ENCODE peak calls at places on chromosome 16, in eight cellular contexts. One of them, this sample, is unnamed.

GRCh38 chr16:17106243-17106791 is 364.4 kb downstream of the XYLT1 start:
- DNase-seq in CD8-positive, alpha-beta T cell: no peak
- DNase-seq in K562: no peak
- DNase-seq in cardiac fibroblast: no peak
- DNase-seq in PC-9: no peak
- DNase-seq in uterus: no peak
- DNase-seq in HFF-Myc: no peak
- DNase-seq in A549: no peak
- DNase-seq in this sample: no peak

GRCh38 chr16:8776193-8776592 is 21.2 kb downstream of the TMEM186 start:
- DNase-seq in HFF-Myc: no peak
- DNase-seq in cardiac fibroblast: no peak
- DNase-seq in CD8-positive, alpha-beta T cell: no peak
- DNase-seq in uterus: no peak
- DNase-seq in K562: no peak
- DNase-seq in A549: no peak
- DNase-seq in PC-9: peak
- DNase-seq in this sample: no peak

GRCh38 chr16:49712567-49712966 is 143.3 kb downstream of the ZNF423 start:
- DNase-seq in K562: no peak
- DNase-seq in CD8-positive, alpha-beta T cell: no peak
- DNase-seq in HFF-Myc: no peak
- DNase-seq in A549: no peak
- DNase-seq in cardiac fibroblast: no peak
- DNase-seq in PC-9: no peak
- DNase-seq in uterus: no peak
- DNase-seq in this sample: no peak

GRCh38 chr16:67240506-67240905 is 6.8 kb downstream of the FHOD1 start:
- DNase-seq in HFF-Myc: no peak
- DNase-seq in cardiac fibroblast: peak
- DNase-seq in uterus: no peak
- DNase-seq in PC-9: no peak
- DNase-seq in A549: no peak
- DNase-seq in CD8-positive, alpha-beta T cell: no peak
- DNase-seq in K562: no peak
- DNase-seq in this sample: no peak

GRCh38 chr16:88768041-88768876 is 16.8 kb downstream of the PIEZO1 start:
- DNase-seq in uterus: peak
- DNase-seq in A549: no peak
- DNase-seq in K562: peak
- DNase-seq in HFF-Myc: no peak
- DNase-seq in PC-9: no peak
- DNase-seq in CD8-positive, alpha-beta T cell: no peak
- DNase-seq in cardiac fibroblast: peak
- DNase-seq in this sample: no peak

GRCh38 chr16:86946396-86946795 is 368.0 kb downstream of the FOXL1 start:
- DNase-seq in cardiac fibroblast: peak
- DNase-seq in CD8-positive, alpha-beta T cell: no peak
- DNase-seq in A549: peak
- DNase-seq in HFF-Myc: no peak
- DNase-seq in K562: no peak
- DNase-seq in PC-9: no peak
- DNase-seq in uterus: no peak
- DNase-seq in this sample: no peak

GRCh38 chr16:49675417-49675816 is 180.5 kb downstream of the ZNF423 start:
- DNase-seq in K562: no peak
- DNase-seq in A549: no peak
- DNase-seq in HFF-Myc: no peak
- DNase-seq in uterus: no peak
- DNase-seq in CD8-positive, alpha-beta T cell: no peak
- DNase-seq in PC-9: no peak
- DNase-seq in cardiac fibroblast: no peak
- DNase-seq in this sample: no peak

GRCh38 chr16:72023962-72024361 is 15.4 kb downstream of the DHODH start:
- DNase-seq in uterus: no peak
- DNase-seq in HFF-Myc: no peak
- DNase-seq in K562: no peak
- DNase-seq in A549: no peak
- DNase-seq in CD8-positive, alpha-beta T cell: no peak
- DNase-seq in PC-9: no peak
- DNase-seq in cardiac fibroblast: no peak
- DNase-seq in this sample: no peak

GRCh38 chr16:57802635-57803412 is 533 bp upstream of the KIFC3 start:
- DNase-seq in K562: no peak
- DNase-seq in CD8-positive, alpha-beta T cell: no peak
- DNase-seq in cardiac fibroblast: peak
- DNase-seq in PC-9: no peak
- DNase-seq in HFF-Myc: no peak
- DNase-seq in A549: no peak
- DNase-seq in uterus: no peak
- DNase-seq in this sample: no peak

GRCh38 chr16:57801856-57802634 is at the start of gene KIFC3:
- DNase-seq in uterus: peak
- DNase-seq in HFF-Myc: no peak
- DNase-seq in PC-9: peak
- DNase-seq in A549: peak
- DNase-seq in CD8-positive, alpha-beta T cell: peak
- DNase-seq in K562: peak
- DNase-seq in cardiac fibroblast: peak
- DNase-seq in this sample: peak

GRCh38 chr16:57799619-57800212 is 2.6 kb downstream of the KIFC3 start:
- DNase-seq in A549: no peak
- DNase-seq in HFF-Myc: no peak
- DNase-seq in K562: no peak
- DNase-seq in CD8-positive, alpha-beta T cell: no peak
- DNase-seq in cardiac fibroblast: no peak
- DNase-seq in PC-9: no peak
- DNase-seq in uterus: no peak
- DNase-seq in this sample: no peak

GRCh38 chr16:57800213-57801097 is 1.8 kb downstream of the KIFC3 start:
- DNase-seq in CD8-positive, alpha-beta T cell: no peak
- DNase-seq in HFF-Myc: no peak
- DNase-seq in PC-9: no peak
- DNase-seq in uterus: no peak
- DNase-seq in A549: no peak
- DNase-seq in K562: peak
- DNase-seq in cardiac fibroblast: no peak
- DNase-seq in this sample: no peak

DNA sequence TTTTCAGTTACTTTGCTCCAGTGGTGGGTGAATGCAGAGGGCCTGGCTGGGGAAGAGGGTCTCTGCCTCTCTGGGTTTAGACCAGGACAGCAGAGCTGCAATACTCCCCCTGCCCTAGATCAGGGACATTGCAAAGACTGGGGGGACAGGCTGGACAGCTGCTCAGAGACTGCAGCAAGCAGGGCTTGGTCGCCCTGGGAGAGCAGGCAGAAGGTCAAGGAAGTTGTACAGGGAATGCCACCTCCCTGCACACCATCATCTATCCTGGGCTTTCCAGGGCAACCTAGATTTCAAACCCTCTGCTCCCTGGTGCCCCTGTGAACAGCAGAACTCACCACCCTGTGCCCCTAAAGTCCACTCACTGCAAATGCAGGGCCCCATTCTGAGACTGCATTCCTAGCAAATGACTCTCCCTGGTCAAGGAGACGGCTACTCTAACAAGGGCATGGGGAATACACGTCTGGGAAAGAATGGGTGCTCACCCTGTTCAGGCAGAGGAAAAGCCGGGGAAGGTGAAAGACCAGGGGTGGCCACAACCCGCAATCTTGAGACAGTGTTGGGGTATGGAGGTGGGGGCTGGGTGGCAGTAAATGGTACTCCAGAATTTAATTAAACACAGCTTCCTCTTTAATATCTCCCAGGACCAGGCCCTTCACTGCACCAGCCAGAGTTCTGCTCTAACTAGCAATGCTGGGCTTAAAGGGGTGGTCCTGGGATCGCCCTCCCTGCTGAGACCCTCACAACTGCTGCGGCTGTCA is 1.0 kb downstream of the KIFC3 start:
- DNase-seq in HFF-Myc: no peak
- DNase-seq in K562: no peak
- DNase-seq in cardiac fibroblast: peak
- DNase-seq in A549: peak
- DNase-seq in PC-9: peak
- DNase-seq in uterus: no peak
- DNase-seq in CD8-positive, alpha-beta T cell: no peak
- DNase-seq in this sample: peak
- TF ChIP-seq CTCF in HFF-Myc: no peak
- TF ChIP-seq CTCF in K562: no peak
- TF ChIP-seq CTCF in cardiac fibroblast: no peak
- TF ChIP-seq CTCF in A549: no peak
- TF ChIP-seq CTCF in PC-9: peak
- TF ChIP-seq CTCF in uterus: no peak
- TF ChIP-seq CTCF in CD8-positive, alpha-beta T cell: no peak
- TF ChIP-seq CTCF in this sample: no peak

GRCh38 chr16:57452021-57452420 is 4.7 kb downstream of the COQ9 start:
- DNase-seq in PC-9: no peak
- DNase-seq in cardiac fibroblast: no peak
- DNase-seq in uterus: no peak
- DNase-seq in K562: no peak
- DNase-seq in HFF-Myc: no peak
- DNase-seq in A549: no peak
- DNase-seq in CD8-positive, alpha-beta T cell: no peak
- DNase-seq in this sample: no peak

GRCh38 chr16:57444711-57445110 is 2.5 kb downstream of the CIAPIN1 start:
- DNase-seq in CD8-positive, alpha-beta T cell: no peak
- DNase-seq in A549: no peak
- DNase-seq in HFF-Myc: no peak
- DNase-seq in cardiac fibroblast: peak
- DNase-seq in K562: no peak
- DNase-seq in uterus: no peak
- DNase-seq in PC-9: no peak
- DNase-seq in this sample: no peak

GRCh38 chr16:57446530-57447141 is 549 bp downstream of the CIAPIN1 start:
- DNase-seq in K562: peak
- DNase-seq in cardiac fibroblast: peak
- DNase-seq in PC-9: peak
- DNase-seq in CD8-positive, alpha-beta T cell: peak
- DNase-seq in A549: peak
- DNase-seq in uterus: no peak
- DNase-seq in HFF-Myc: no peak
- DNase-seq in this sample: peak

GRCh38 chr16:57445510-57445909 is 1.7 kb downstream of the CIAPIN1 start:
- DNase-seq in HFF-Myc: no peak
- DNase-seq in PC-9: no peak
- DNase-seq in uterus: no peak
- DNase-seq in A549: no peak
- DNase-seq in K562: no peak
- DNase-seq in CD8-positive, alpha-beta T cell: no peak
- DNase-seq in cardiac fibroblast: no peak
- DNase-seq in this sample: no peak

GRCh38 chr16:57447142-57447962 is at the start of the genes CIAPIN1 and COQ9:
- DNase-seq in PC-9: peak
- DNase-seq in uterus: peak
- DNase-seq in CD8-positive, alpha-beta T cell: peak
- DNase-seq in A549: peak
- DNase-seq in HFF-Myc: peak
- DNase-seq in cardiac fibroblast: peak
- DNase-seq in K562: peak
- DNase-seq in this sample: peak
- TF ChIP-seq CTCF in PC-9: peak
- TF ChIP-seq CTCF in uterus: no peak
- TF ChIP-seq CTCF in CD8-positive, alpha-beta T cell: no peak
- TF ChIP-seq CTCF in A549: no peak
- TF ChIP-seq CTCF in HFF-Myc: no peak
- TF ChIP-seq CTCF in cardiac fibroblast: no peak
- TF ChIP-seq CTCF in K562: peak
- TF ChIP-seq CTCF in this sample: no peak

GRCh38 chr16:2856061-2856670 is 1.8 kb downstream of the PRSS22 start:
- DNase-seq in A549: no peak
- DNase-seq in PC-9: peak
- DNase-seq in HFF-Myc: no peak
- DNase-seq in K562: peak
- DNase-seq in cardiac fibroblast: no peak
- DNase-seq in uterus: no peak
- DNase-seq in CD8-positive, alpha-beta T cell: peak
- DNase-seq in this sample: peak

GRCh38 chr16:2853531-2854073 is 4.4 kb downstream of the PRSS22 start:
- DNase-seq in K562: no peak
- DNase-seq in cardiac fibroblast: no peak
- DNase-seq in PC-9: no peak
- DNase-seq in HFF-Myc: no peak
- DNase-seq in A549: no peak
- DNase-seq in uterus: no peak
- DNase-seq in CD8-positive, alpha-beta T cell: no peak
- DNase-seq in this sample: no peak

GRCh38 chr16:2855536-2855935 is 2.4 kb downstream of the PRSS22 start:
- DNase-seq in PC-9: no peak
- DNase-seq in HFF-Myc: no peak
- DNase-seq in cardiac fibroblast: no peak
- DNase-seq in CD8-positive, alpha-beta T cell: no peak
- DNase-seq in uterus: no peak
- DNase-seq in A549: no peak
- DNase-seq in K562: peak
- DNase-seq in this sample: peak

GRCh38 chr16:2852731-2853507 is 5.1 kb downstream of the PRSS22 start:
- DNase-seq in HFF-Myc: no peak
- DNase-seq in CD8-positive, alpha-beta T cell: no peak
- DNase-seq in K562: peak
- DNase-seq in PC-9: no peak
- DNase-seq in cardiac fibroblast: no peak
- DNase-seq in uterus: no peak
- DNase-seq in A549: no peak
- DNase-seq in this sample: no peak

DNA sequence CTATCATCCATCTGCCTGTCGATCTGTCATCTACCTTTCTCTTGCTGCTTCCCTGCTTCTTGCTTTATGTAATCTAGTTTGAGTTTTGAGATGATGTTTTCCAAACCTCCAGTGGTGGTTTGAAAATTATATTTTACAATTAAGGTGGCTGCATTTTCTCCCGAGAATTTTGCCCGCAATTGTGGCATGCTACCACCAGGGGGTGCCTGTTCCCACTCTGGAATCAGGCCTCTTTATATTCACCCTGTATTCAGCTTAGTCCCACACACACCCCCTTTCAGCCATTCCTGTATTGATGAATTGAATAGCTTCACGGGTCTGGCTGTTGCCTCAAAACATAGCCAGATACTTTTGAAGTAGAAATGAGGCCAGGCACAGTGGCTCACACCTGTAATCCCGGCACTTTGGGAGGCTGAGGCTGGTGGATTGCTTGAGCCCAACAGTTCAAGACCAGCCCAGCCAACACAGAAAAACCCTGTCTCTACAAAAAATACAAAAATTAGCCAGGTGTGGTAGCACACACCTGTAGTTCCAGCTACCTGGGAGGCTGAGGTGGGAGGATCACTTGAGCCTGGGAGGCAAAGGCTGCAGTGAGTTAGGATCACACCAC is 3.2 kb downstream of the PRSS22 start:
- DNase-seq in uterus: no peak
- DNase-seq in cardiac fibroblast: peak
- DNase-seq in PC-9: no peak
- DNase-seq in A549: no peak
- DNase-seq in HFF-Myc: no peak
- DNase-seq in CD8-positive, alpha-beta T cell: no peak
- DNase-seq in K562: peak
- DNase-seq in this sample: no peak
- TF ChIP-seq CTCF in uterus: no peak
- TF ChIP-seq CTCF in cardiac fibroblast: peak
- TF ChIP-seq CTCF in PC-9: peak
- TF ChIP-seq CTCF in A549: peak
- TF ChIP-seq CTCF in HFF-Myc: peak
- TF ChIP-seq CTCF in CD8-positive, alpha-beta T cell: no peak
- TF ChIP-seq CTCF in K562: peak
- TF ChIP-seq CTCF in this sample: peak

DNA sequence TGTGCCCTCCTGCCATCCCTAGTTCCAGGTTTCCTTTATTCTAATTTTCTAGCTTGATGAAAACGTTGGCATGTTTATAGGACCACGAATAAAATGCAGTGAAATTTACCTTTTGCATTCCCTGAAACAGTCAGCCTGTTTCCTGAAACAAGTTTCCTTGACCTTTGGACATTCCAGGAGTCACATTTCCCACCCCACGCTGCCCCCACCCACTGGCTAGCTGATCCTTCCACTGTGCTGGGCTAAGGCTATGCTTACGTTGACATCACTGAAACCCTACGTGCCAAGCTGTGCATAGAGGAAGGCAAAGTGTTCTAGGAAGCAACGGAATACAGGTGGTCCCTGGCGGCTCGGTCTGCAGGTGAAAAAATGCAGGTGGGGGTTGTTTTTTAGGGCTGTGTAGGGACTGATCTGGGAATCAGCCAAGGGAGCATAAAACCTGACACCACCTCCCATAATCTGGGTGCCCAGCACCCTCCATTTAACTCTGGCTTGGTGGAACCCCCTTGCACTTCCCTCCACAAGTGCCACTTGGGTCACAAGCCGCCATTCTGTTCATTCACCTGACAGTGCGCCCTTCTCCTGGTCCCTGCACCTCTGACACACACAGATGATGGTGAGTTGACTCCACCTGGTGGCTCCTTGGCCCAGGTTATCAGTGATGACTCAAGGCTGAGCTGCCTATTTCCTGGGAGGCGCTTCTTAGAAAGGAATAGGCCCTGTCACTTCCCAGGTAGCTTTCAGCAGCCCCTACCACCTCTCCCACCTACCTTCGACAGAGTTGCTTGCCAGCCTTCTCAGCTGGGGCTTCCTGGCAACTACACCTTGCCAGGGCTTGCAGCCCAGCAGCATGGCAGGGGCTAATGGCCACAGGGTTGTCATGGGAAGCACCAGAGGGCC is 83.7 kb downstream of the N4BP1 start:
- DNase-seq in PC-9: peak
- DNase-seq in uterus: no peak
- DNase-seq in K562: no peak
- DNase-seq in cardiac fibroblast: peak
- DNase-seq in CD8-positive, alpha-beta T cell: no peak
- DNase-seq in HFF-Myc: no peak
- DNase-seq in A549: peak
- DNase-seq in this sample: no peak
- TF ChIP-seq CTCF in PC-9: peak
- TF ChIP-seq CTCF in uterus: no peak
- TF ChIP-seq CTCF in K562: peak
- TF ChIP-seq CTCF in cardiac fibroblast: no peak
- TF ChIP-seq CTCF in CD8-positive, alpha-beta T cell: no peak
- TF ChIP-seq CTCF in HFF-Myc: peak
- TF ChIP-seq CTCF in A549: peak
- TF ChIP-seq CTCF in this sample: no peak